ENCODE peak calls at places on chromosomes 6 and 20, in seven cellular contexts. One of them, this sample, is unnamed.

GRCh38 chr6:40845588-40845987 is 193.4 kb downstream of the UNC5CL start:
- DNase-seq in right lobe of liver: peak; percentile 54
- DNase-seq in coronary artery: no peak
- DNase-seq in pancreas: peak; percentile 52
- DNase-seq in ascending aorta: no peak
- DNase-seq in A673: peak; percentile 71
- DNase-seq in IMR-90: peak; percentile 37
- DNase-seq in this sample: peak; percentile 74

GRCh38 chr6:148509789-148510581 is 167.3 kb downstream of the SASH1 start:
- DNase-seq in right lobe of liver: no peak
- DNase-seq in coronary artery: peak; percentile 91
- DNase-seq in pancreas: no peak
- DNase-seq in ascending aorta: no peak
- DNase-seq in A673: peak; percentile 92
- DNase-seq in IMR-90: peak; percentile 99
- DNase-seq in this sample: peak; percentile 97

GRCh38 chr20:63895886-63896135 is 885 bp downstream of the DNAJC5 start:
- DNase-seq in right lobe of liver: no peak
- DNase-seq in coronary artery: no peak
- DNase-seq in pancreas: no peak
- DNase-seq in ascending aorta: no peak
- DNase-seq in A673: no peak
- DNase-seq in IMR-90: peak; percentile 20
- DNase-seq in this sample: peak; percentile 47

GRCh38 chr20:43191946-43192847 is 2.5 kb upstream of the PTPRT start:
- DNase-seq in right lobe of liver: peak; percentile 51
- DNase-seq in coronary artery: no peak
- DNase-seq in pancreas: peak; percentile 49
- DNase-seq in ascending aorta: no peak
- DNase-seq in A673: peak; percentile 25
- DNase-seq in IMR-90: no peak
- DNase-seq in this sample: peak; percentile 6

GRCh38 chr6:34924831-34925613 is 36.0 kb downstream of the ANKS1A start:
- DNase-seq in right lobe of liver: no peak
- DNase-seq in coronary artery: no peak
- DNase-seq in pancreas: no peak
- DNase-seq in ascending aorta: no peak
- DNase-seq in A673: no peak
- DNase-seq in IMR-90: no peak
- DNase-seq in this sample: no peak

GRCh38 chr20:25270829-25271251 is 23.0 kb downstream of the PYGB start:
- DNase-seq in right lobe of liver: peak; percentile 36
- DNase-seq in coronary artery: no peak
- DNase-seq in pancreas: no peak
- DNase-seq in ascending aorta: no peak
- DNase-seq in A673: no peak
- DNase-seq in IMR-90: no peak
- DNase-seq in this sample: no peak

GRCh38 chr6:83853968-83854501 is 875 bp downstream of the RIPPLY2 start:
- DNase-seq in right lobe of liver: no peak
- DNase-seq in coronary artery: no peak
- DNase-seq in pancreas: no peak
- DNase-seq in ascending aorta: no peak
- DNase-seq in A673: no peak
- DNase-seq in IMR-90: no peak
- DNase-seq in this sample: no peak

GRCh38 chr6:50007821-50008220 is 14.0 kb downstream of the DEFB110 start:
- DNase-seq in right lobe of liver: no peak
- DNase-seq in coronary artery: no peak
- DNase-seq in pancreas: no peak
- DNase-seq in ascending aorta: no peak
- DNase-seq in A673: no peak
- DNase-seq in IMR-90: peak; percentile 57
- DNase-seq in this sample: no peak

GRCh38 chr6:108945686-108946158 is 97.5 kb downstream of the ARMC2 start:
- DNase-seq in right lobe of liver: peak; percentile 84
- DNase-seq in coronary artery: peak; percentile 94
- DNase-seq in pancreas: peak; percentile 52
- DNase-seq in ascending aorta: peak; percentile 28
- DNase-seq in A673: no peak
- DNase-seq in IMR-90: no peak
- DNase-seq in this sample: peak; percentile 82

GRCh38 chr6:169824021-169824420 is 72.6 kb downstream of the ERMARD start:
- DNase-seq in right lobe of liver: no peak
- DNase-seq in coronary artery: no peak
- DNase-seq in pancreas: peak; percentile 5
- DNase-seq in ascending aorta: no peak
- DNase-seq in A673: no peak
- DNase-seq in IMR-90: no peak
- DNase-seq in this sample: no peak

GRCh38 chr6:12060780-12061619 is 48.9 kb downstream of the HIVEP1 start:
- DNase-seq in right lobe of liver: peak; percentile 58
- DNase-seq in coronary artery: no peak
- DNase-seq in pancreas: peak; percentile 31
- DNase-seq in ascending aorta: peak; percentile 37
- DNase-seq in A673: no peak
- DNase-seq in IMR-90: peak; percentile 51
- DNase-seq in this sample: peak; percentile 75

GRCh38 chr6:30759575-30760239 is 15.4 kb upstream of the IER3 start:
- DNase-seq in right lobe of liver: no peak
- DNase-seq in coronary artery: no peak
- DNase-seq in pancreas: no peak
- DNase-seq in ascending aorta: no peak
- DNase-seq in A673: no peak
- DNase-seq in IMR-90: peak; percentile 98
- DNase-seq in this sample: peak; percentile 94

GRCh38 chr6:42368156-42368555 is 83.6 kb downstream of the TRERF1 start:
- DNase-seq in right lobe of liver: no peak
- DNase-seq in coronary artery: no peak
- DNase-seq in pancreas: no peak
- DNase-seq in ascending aorta: no peak
- DNase-seq in A673: no peak
- DNase-seq in IMR-90: no peak
- DNase-seq in this sample: no peak

GRCh38 chr6:36169023-36170007 is 27.2 kb upstream of the BRPF3 start:
- DNase-seq in right lobe of liver: no peak
- DNase-seq in coronary artery: no peak
- DNase-seq in pancreas: no peak
- DNase-seq in ascending aorta: no peak
- DNase-seq in A673: no peak
- DNase-seq in IMR-90: no peak
- DNase-seq in this sample: no peak

GRCh38 chr6:130761286-130761685 is 65.9 kb upstream of the SMLR1 start:
- DNase-seq in right lobe of liver: no peak
- DNase-seq in coronary artery: no peak
- DNase-seq in pancreas: no peak
- DNase-seq in ascending aorta: no peak
- DNase-seq in A673: no peak
- DNase-seq in IMR-90: no peak
- DNase-seq in this sample: no peak

GRCh38 chr6:10557886-10558285 is 36.7 kb downstream of the GCNT2 start:
- DNase-seq in right lobe of liver: no peak
- DNase-seq in coronary artery: no peak
- DNase-seq in pancreas: no peak
- DNase-seq in ascending aorta: no peak
- DNase-seq in A673: no peak
- DNase-seq in IMR-90: no peak
- DNase-seq in this sample: no peak

GRCh38 chr6:10555625-10556309 is 34.6 kb downstream of the GCNT2 start:
- DNase-seq in right lobe of liver: peak; percentile 69
- DNase-seq in coronary artery: no peak
- DNase-seq in pancreas: peak; percentile 22
- DNase-seq in ascending aorta: no peak
- DNase-seq in A673: peak; percentile 52
- DNase-seq in IMR-90: peak; percentile 8
- DNase-seq in this sample: peak; percentile 26

GRCh38 chr6:10554826-10555225 is 33.7 kb downstream of the GCNT2 start:
- DNase-seq in right lobe of liver: no peak
- DNase-seq in coronary artery: no peak
- DNase-seq in pancreas: no peak
- DNase-seq in ascending aorta: no peak
- DNase-seq in A673: no peak
- DNase-seq in IMR-90: no peak
- DNase-seq in this sample: no peak

GRCh38 chr6:10558575-10558974 is 37.4 kb downstream of the GCNT2 start:
- DNase-seq in right lobe of liver: no peak
- DNase-seq in coronary artery: no peak
- DNase-seq in pancreas: no peak
- DNase-seq in ascending aorta: no peak
- DNase-seq in A673: no peak
- DNase-seq in IMR-90: no peak
- DNase-seq in this sample: no peak

DNA sequence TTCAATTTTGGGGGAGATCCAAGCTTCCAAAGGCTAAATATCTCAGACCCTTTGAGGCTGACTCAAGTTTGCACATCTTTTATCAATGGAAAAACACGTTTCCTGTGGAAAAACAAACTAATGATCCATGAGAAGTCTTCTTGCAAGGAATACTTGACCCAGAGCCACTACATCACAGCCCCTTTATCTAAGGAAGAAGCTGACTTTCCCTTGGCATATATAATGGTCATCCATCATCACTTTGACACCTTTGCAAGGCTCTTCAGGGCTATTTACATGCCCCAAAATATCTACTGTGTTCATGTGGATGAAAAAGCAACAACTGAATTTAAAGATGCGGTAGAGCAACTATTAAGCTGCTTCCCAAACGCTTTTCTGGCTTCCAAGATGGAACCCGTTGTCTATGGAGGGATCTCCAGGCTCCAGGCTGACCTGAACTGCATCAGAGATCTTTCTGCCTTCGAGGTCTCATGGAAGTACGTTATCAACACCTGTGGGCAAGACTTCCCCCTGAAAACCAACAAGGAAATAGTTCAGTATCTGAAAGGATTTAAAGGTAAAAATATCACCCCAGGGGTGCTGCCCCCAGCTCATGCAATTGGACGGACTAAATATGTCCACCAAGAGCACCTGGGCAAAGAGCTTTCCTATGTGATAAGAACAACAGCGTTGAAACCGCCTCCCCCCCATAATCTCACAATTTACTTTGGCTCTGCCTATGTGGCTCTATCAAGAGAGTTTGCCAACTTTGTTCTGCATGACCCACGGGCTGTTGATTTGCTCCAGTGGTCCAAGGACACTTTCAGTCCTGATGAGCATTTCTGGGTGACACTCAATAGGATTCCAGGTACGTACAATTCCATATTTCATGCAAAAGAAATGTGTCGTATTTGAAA is 35.6 kb downstream of the GCNT2 start:
- DNase-seq in right lobe of liver: no peak
- DNase-seq in coronary artery: no peak
- DNase-seq in pancreas: no peak
- DNase-seq in ascending aorta: no peak
- DNase-seq in A673: no peak
- DNase-seq in IMR-90: no peak
- DNase-seq in this sample: no peak
- H3K4me3 ChIP-seq in right lobe of liver: no peak overlapping the region
- H3K4me3 ChIP-seq in coronary artery: peak overlapping the region; percentile 64
- H3K4me3 ChIP-seq in pancreas: no peak overlapping the region
- H3K4me3 ChIP-seq in ascending aorta: peak overlapping the region; percentile 59
- H3K4me3 ChIP-seq in A673: peak overlapping the region; percentile 44
- H3K4me3 ChIP-seq in IMR-90: no peak overlapping the region
- H3K4me3 ChIP-seq in this sample: no peak overlapping the region

GRCh38 chr6:165243801-165244200 is 65.6 kb downstream of the C6orf118 start:
- DNase-seq in right lobe of liver: no peak
- DNase-seq in coronary artery: no peak
- DNase-seq in pancreas: no peak
- DNase-seq in ascending aorta: no peak
- DNase-seq in A673: no peak
- DNase-seq in IMR-90: no peak
- DNase-seq in this sample: no peak

GRCh38 chr6:165244524-165245247 is 64.7 kb downstream of the C6orf118 start:
- DNase-seq in right lobe of liver: no peak
- DNase-seq in coronary artery: no peak
- DNase-seq in pancreas: no peak
- DNase-seq in ascending aorta: no peak
- DNase-seq in A673: no peak
- DNase-seq in IMR-90: no peak
- DNase-seq in this sample: no peak

GRCh38 chr6:165245716-165246115 is 63.7 kb downstream of the C6orf118 start:
- DNase-seq in right lobe of liver: no peak
- DNase-seq in coronary artery: no peak
- DNase-seq in pancreas: no peak
- DNase-seq in ascending aorta: no peak
- DNase-seq in A673: no peak
- DNase-seq in IMR-90: no peak
- DNase-seq in this sample: peak; percentile 19

GRCh38 chr6:165249808-165250207 is 59.6 kb downstream of the C6orf118 start:
- DNase-seq in right lobe of liver: no peak
- DNase-seq in coronary artery: no peak
- DNase-seq in pancreas: no peak
- DNase-seq in ascending aorta: no peak
- DNase-seq in A673: no peak
- DNase-seq in IMR-90: no peak
- DNase-seq in this sample: no peak

GRCh38 chr6:165245287-165245686 is 64.1 kb downstream of the C6orf118 start:
- DNase-seq in right lobe of liver: no peak
- DNase-seq in coronary artery: no peak
- DNase-seq in pancreas: no peak
- DNase-seq in ascending aorta: no peak
- DNase-seq in A673: peak; percentile 12
- DNase-seq in IMR-90: peak; percentile 2
- DNase-seq in this sample: peak; percentile 56
- TF ChIP-seq CTCF in right lobe of liver: peak; percentile 15
- TF ChIP-seq CTCF in coronary artery: no peak
- TF ChIP-seq CTCF in pancreas: no peak
- TF ChIP-seq CTCF in ascending aorta: no peak
- TF ChIP-seq CTCF in A673: peak; percentile 42
- TF ChIP-seq CTCF in IMR-90: peak; percentile 16
- TF ChIP-seq CTCF in this sample: peak; percentile 52

GRCh38 chr6:37174515-37175331 is 4.8 kb downstream of the PIM1 start:
- DNase-seq in right lobe of liver: no peak
- DNase-seq in coronary artery: no peak
- DNase-seq in pancreas: no peak
- DNase-seq in ascending aorta: no peak
- DNase-seq in A673: no peak
- DNase-seq in IMR-90: no peak
- DNase-seq in this sample: no peak
- H3K4me3 ChIP-seq in right lobe of liver: no peak overlapping the region
- H3K4me3 ChIP-seq in coronary artery: peak overlapping the region; percentile 18
- H3K4me3 ChIP-seq in pancreas: no peak overlapping the region
- H3K4me3 ChIP-seq in ascending aorta: peak overlapping the region; percentile 28
- H3K4me3 ChIP-seq in A673: no peak overlapping the region
- H3K4me3 ChIP-seq in IMR-90: no peak overlapping the region
- H3K4me3 ChIP-seq in this sample: no peak overlapping the region

GRCh38 chr6:113120577-113121285 is 736.4 kb upstream of the MARCKS start:
- DNase-seq in right lobe of liver: no peak
- DNase-seq in coronary artery: no peak
- DNase-seq in pancreas: no peak
- DNase-seq in ascending aorta: no peak
- DNase-seq in A673: peak; percentile 16
- DNase-seq in IMR-90: peak; percentile 93
- DNase-seq in this sample: peak; percentile 99

GRCh38 chr6:113128020-113128419 is 729.1 kb upstream of the MARCKS start:
- DNase-seq in right lobe of liver: no peak
- DNase-seq in coronary artery: no peak
- DNase-seq in pancreas: no peak
- DNase-seq in ascending aorta: no peak
- DNase-seq in A673: peak; percentile 40
- DNase-seq in IMR-90: no peak
- DNase-seq in this sample: no peak

GRCh38 chr6:113120214-113120576 is 737.0 kb upstream of the MARCKS start:
- DNase-seq in right lobe of liver: no peak
- DNase-seq in coronary artery: no peak
- DNase-seq in pancreas: no peak
- DNase-seq in ascending aorta: no peak
- DNase-seq in A673: peak; percentile 61
- DNase-seq in IMR-90: peak; percentile 96
- DNase-seq in this sample: peak; percentile 98

GRCh38 chr6:113122060-113122459 is 735.1 kb upstream of the MARCKS start:
- DNase-seq in right lobe of liver: no peak
- DNase-seq in coronary artery: no peak
- DNase-seq in pancreas: no peak
- DNase-seq in ascending aorta: no peak
- DNase-seq in A673: peak; percentile 62
- DNase-seq in IMR-90: peak; percentile 87
- DNase-seq in this sample: peak; percentile 95
- TF ChIP-seq CTCF in right lobe of liver: no peak
- TF ChIP-seq CTCF in coronary artery: no peak
- TF ChIP-seq CTCF in pancreas: no peak
- TF ChIP-seq CTCF in ascending aorta: no peak
- TF ChIP-seq CTCF in A673: no peak
- TF ChIP-seq CTCF in IMR-90: peak; percentile 56
- TF ChIP-seq CTCF in this sample: peak; percentile 60